ENCODE peak calls at places on chromosome 12, in five cellular contexts. D is epithelial cell of proximal tubule, Y is fibroblast of pulmonary artery, C is breast epithelium, J is A549. U is an unnamed sample.

GRCh38 chr12:45216297-45216982 is 545 bp downstream of the ANO6 start:
- DNase-seq in C (no peak), J (peak), D (no peak), Y (peak), U (peak)

GRCh38 chr12:11746024-11746771 is 96.7 kb downstream of the ETV6 start:
- DNase-seq in C (no peak), J (no peak), D (peak), Y (peak), U (no peak)

GRCh38 chr12:28882444-28882843 is 266.6 kb upstream of the FAR2 start:
- DNase-seq in D (no peak), J (no peak), Y (peak), C (no peak), U (no peak)

GRCh38 chr12:132413931-132414588 is 75.9 kb upstream of the FBRSL1 start:
- DNase-seq in C (no peak), J (no peak), D (no peak), Y (no peak), U (peak)

GRCh38 chr12:85733984-85734383 is 102.2 kb downstream of the RASSF9 start:
- DNase-seq in J (no peak), C (no peak), D (no peak), Y (peak), U (no peak)

GRCh38 chr12:59595097-59595496 is 732 bp upstream of the SLC16A7 start:
- DNase-seq in Y (no peak), J (no peak), C (no peak), D (no peak), U (no peak)

GRCh38 chr12:99985631-99986030 is 895 bp upstream of the ANKS1B start:
- DNase-seq in C (no peak), D (no peak), J (no peak), Y (no peak), U (no peak)

GRCh38 chr12:76250256-76250655 is 98.0 kb downstream of the BBS10 start:
- DNase-seq in J (no peak), D (no peak), Y (no peak), C (no peak), U (no peak)

GRCh38 chr12:95480230-95480629 is 6.3 kb downstream of the METAP2 start:
- DNase-seq in J (no peak), Y (peak), C (no peak), D (no peak), U (no peak)

GRCh38 chr12:16076553-16076952 is 165.4 kb downstream of the DERA start:
- DNase-seq in D (peak), C (no peak), J (peak), Y (peak), U (no peak)

GRCh38 chr12:47736877-47737676 is 11.8 kb upstream of the ENDOU start:
- DNase-seq in C (no peak), D (no peak), J (no peak), Y (peak), U (no peak)

GRCh38 chr12:6825398-6826124 is 2.6 kb upstream of the P3H3 start:
- DNase-seq in J (peak), D (peak), Y (peak), C (peak), U (peak)
- TF ChIP-seq CTCF in J (peak), D (peak), Y (peak), C (peak), U (peak)

DNA sequence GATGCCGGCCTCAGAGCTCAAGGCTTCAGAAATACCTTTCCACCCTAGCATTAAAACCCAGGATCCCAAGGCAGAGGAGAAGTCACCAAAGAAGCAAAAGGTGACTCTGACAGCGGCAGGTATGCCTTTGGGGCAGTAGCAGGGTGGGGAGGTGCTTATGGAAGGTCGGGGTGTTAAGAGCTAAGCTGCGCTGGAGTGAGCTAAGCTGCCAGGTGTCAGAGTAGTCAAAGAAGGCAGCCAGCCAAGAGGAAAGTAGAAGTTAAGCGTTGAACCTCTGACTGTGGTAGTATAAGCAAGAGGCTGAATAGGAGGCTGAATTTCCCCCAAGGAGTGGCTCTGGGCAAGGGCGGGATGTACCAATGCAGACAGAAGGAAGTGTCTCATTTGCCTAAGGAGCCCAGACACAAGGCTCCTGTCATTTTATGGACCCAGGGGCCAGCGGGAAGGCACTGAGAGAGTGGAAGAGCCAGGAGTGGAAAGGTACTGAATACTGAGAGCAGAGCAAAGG is 29.2 kb downstream of the DYRK4 start:
- DNase-seq in C (peak), J (no peak), Y (no peak), D (no peak), U (no peak)
- TF ChIP-seq CTCF in C (no peak), J (no peak), Y (no peak), D (no peak), U (no peak)

GRCh38 chr12:109961201-109961600 is 35.0 kb downstream of the GIT2 start:
- DNase-seq in C (no peak), D (no peak), J (no peak), Y (no peak), U (no peak)

GRCh38 chr12:109963330-109963729 is 32.8 kb downstream of the GIT2 start:
- DNase-seq in J (no peak), D (no peak), C (no peak), Y (no peak), U (no peak)

GRCh38 chr12:109961612-109962011 is 34.6 kb downstream of the GIT2 start:
- DNase-seq in D (no peak), Y (no peak), J (no peak), C (no peak), U (no peak)

GRCh38 chr12:109963743-109964429 is 32.3 kb downstream of the GIT2 start:
- DNase-seq in Y (peak), C (no peak), J (no peak), D (no peak), U (no peak)

DNA sequence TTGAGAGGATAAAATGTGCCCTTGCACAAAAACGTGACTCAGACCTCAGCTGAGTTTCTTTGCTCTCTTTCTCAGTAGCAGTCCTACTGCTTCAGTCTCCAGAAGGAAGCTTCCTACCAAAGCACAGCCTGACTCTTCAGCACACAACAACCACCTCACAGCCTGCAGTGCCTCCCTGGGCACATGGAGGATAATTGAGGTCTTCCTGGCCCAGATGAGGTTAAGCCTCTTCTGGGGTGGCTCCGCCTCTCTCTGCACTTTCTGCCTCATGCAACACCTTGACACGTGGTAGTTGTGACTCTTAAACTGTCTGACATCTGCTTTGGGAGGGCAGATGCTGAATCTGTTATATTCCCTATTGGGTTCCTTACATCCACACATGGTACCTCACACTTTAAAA is 33.8 kb downstream of the GIT2 start:
- DNase-seq in C (no peak), D (no peak), J (no peak), Y (no peak), U (no peak)
- TF ChIP-seq CTCF in C (no peak), D (no peak), J (no peak), Y (no peak), U (no peak)

GRCh38 chr12:104288635-104289258 is 14.8 kb upstream of the EID3 start:
- DNase-seq in D (no peak), Y (peak), C (peak), J (peak), U (peak)
- TF ChIP-seq CTCF in D (peak), Y (no peak), C (no peak), J (no peak), U (no peak)

GRCh38 chr12:7937867-7938506 is 2.0 kb upstream of the SLC2A3 start:
- DNase-seq in J (peak), C (no peak), Y (peak), D (no peak), U (no peak)
- TF ChIP-seq CTCF in J (peak), C (peak), Y (peak), D (peak), U (peak)

DNA sequence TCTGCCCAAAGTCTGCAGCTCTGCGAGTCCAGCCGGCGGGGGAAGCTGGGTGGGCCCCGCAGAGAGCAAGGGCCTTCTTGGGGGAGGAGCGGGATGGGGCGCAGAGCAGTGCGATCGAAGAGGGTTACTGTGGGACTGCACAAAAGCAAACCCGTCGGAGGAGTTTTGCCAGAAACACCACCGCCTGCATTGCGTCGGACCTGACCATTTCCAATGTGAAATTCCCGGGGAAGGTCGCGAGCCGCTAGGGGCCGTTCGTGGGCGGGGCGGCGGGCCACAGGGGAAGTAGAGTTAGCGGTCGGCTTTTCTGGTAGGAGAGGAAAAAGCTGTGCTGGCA is 340 bp upstream of the KCNA1 start:
- DNase-seq in D (no peak), Y (no peak), J (no peak), C (no peak), U (peak)
- TF ChIP-seq CTCF in D (no peak), Y (no peak), J (no peak), C (no peak), U (no peak)

GRCh38 chr12:113221181-113221996 is at the start of gene TPCN1:
- DNase-seq in Y (peak), J (peak), D (peak), C (peak), U (peak)
- TF ChIP-seq CTCF in Y (no peak), J (no peak), D (no peak), C (peak), U (peak)

GRCh38 chr12:30882706-30883105 is 43.8 kb upstream of the TSPAN11 start:
- DNase-seq in D (no peak), C (no peak), J (no peak), Y (no peak), U (no peak)
- TF ChIP-seq CTCF in D (peak), C (no peak), J (no peak), Y (no peak), U (no peak)

U was measured in progenitor cell of endocrine pancreas.